ENCODE peak calls at places on chromosomes 12 and 14, in nine cellular contexts. K, I, M, U, E, Y, V, J and W are unnamed samples.

GRCh38 chr14:73814158-73814557 is 37.5 kb upstream of the PTGR2 start:
- DNase-seq in K (no peak), I (no peak), M (no peak), U (no peak), E (no peak), Y (no peak), V (no peak), J (no peak), W (no peak)

GRCh38 chr14:64248689-64249088 is 45.5 kb downstream of the ESR2 start:
- DNase-seq in K (no peak), I (no peak), M (no peak), U (no peak), E (no peak), Y (no peak), V (no peak), J (no peak), W (no peak)

GRCh38 chr14:101761881-101762529 is 496 bp downstream of the PPP2R5C start:
- DNase-seq in K (no peak), I (no peak), M (no peak), U (peak; percentile 59), E (no peak), Y (no peak), V (peak; percentile 40), J (no peak), W (no peak)

GRCh38 chr14:39781466-39781865 is 349.2 kb upstream of the FBXO33 start:
- DNase-seq in K (no peak), I (no peak), M (no peak), U (no peak), E (no peak), Y (no peak), V (no peak), J (no peak), W (no peak)

GRCh38 chr14:75752907-75753594 is 92.0 kb downstream of the TTLL5 start:
- DNase-seq in K (no peak), I (no peak), M (no peak), U (no peak), E (no peak), Y (peak; percentile 26), V (no peak), J (no peak), W (no peak)

GRCh38 chr12:96061864-96062453 is 26.6 kb upstream of the LTA4H start:
- DNase-seq in K (peak; percentile 77), I (peak; percentile 87), M (peak; percentile 91), U (peak; percentile 81), E (peak; percentile 84), Y (peak; percentile 83), V (peak; percentile 67), J (peak; percentile 81), W (peak; percentile 37)

GRCh38 chr14:83196235-83196634 is 1662.6 kb upstream of the SEL1L start:
- DNase-seq in K (no peak), I (no peak), M (no peak), U (no peak), E (no peak), Y (no peak), V (no peak), J (no peak), W (no peak)

GRCh38 chr12:56431850-56432249 is 17.4 kb downstream of the TIMELESS start:
- DNase-seq in K (no peak), I (no peak), M (no peak), U (no peak), E (no peak), Y (no peak), V (no peak), J (no peak), W (no peak)

GRCh38 chr12:80622271-80622670 is 85.2 kb upstream of the MYF6 start:
- DNase-seq in K (no peak), I (peak; percentile 23), M (no peak), U (no peak), E (no peak), Y (peak; percentile 34), V (no peak), J (no peak), W (no peak)

GRCh38 chr12:130961921-130962326 is 8.2 kb downstream of the ADGRD1 start:
- DNase-seq in K (no peak), I (no peak), M (no peak), U (peak; percentile 81), E (no peak), Y (no peak), V (no peak), J (no peak), W (peak; percentile 72)

GRCh38 chr12:123621101-123621500 is 12.4 kb downstream of the EIF2B1 start:
- DNase-seq in K (no peak), I (no peak), M (no peak), U (no peak), E (no peak), Y (no peak), V (no peak), J (no peak), W (no peak)

GRCh38 chr14:93274055-93274806 is 58.6 kb downstream of the BTBD7 start:
- DNase-seq in K (no peak), I (no peak), M (no peak), U (no peak), E (no peak), Y (no peak), V (no peak), J (no peak), W (no peak)

GRCh38 chr14:103006991-103007520 is 50.3 kb downstream of the CDC42BPB start:
- DNase-seq in K (no peak), I (no peak), M (no peak), U (no peak), E (peak; percentile 54), Y (no peak), V (no peak), J (no peak), W (no peak)

GRCh38 chr12:27899151-27899661 is 73.3 kb downstream of the PTHLH start:
- DNase-seq in K (no peak), I (peak; percentile 66), M (no peak), U (no peak), E (no peak), Y (peak; percentile 95), V (no peak), J (no peak), W (no peak)

GRCh38 chr12:132754555-132754954 is 7.1 kb downstream of the ANKLE2 start:
- DNase-seq in K (no peak), I (peak; percentile 50), M (no peak), U (no peak), E (no peak), Y (no peak), V (no peak), J (peak; percentile 19), W (no peak)

GRCh38 chr14:70827366-70828151 is 18.2 kb upstream of the MAP3K9 start:
- DNase-seq in K (no peak), I (no peak), M (no peak), U (no peak), E (no peak), Y (no peak), V (no peak), J (no peak), W (no peak)

GRCh38 chr14:94171208-94171607 is 2.9 kb upstream of the PPP4R4 start:
- DNase-seq in K (no peak), I (no peak), M (no peak), U (no peak), E (no peak), Y (no peak), V (no peak), J (no peak), W (no peak)

GRCh38 chr12:70919597-70920035 is 922 bp downstream of the PTPRR start:
- DNase-seq in K (no peak), I (no peak), M (peak; percentile 14), U (no peak), E (peak; percentile 47), Y (peak; percentile 2), V (no peak), J (no peak), W (no peak)

GRCh38 chr12:115375188-115375991 is 691.4 kb upstream of the TBX3 start:
- DNase-seq in K (no peak), I (peak; percentile 48), M (no peak), U (no peak), E (no peak), Y (peak; percentile 82), V (no peak), J (no peak), W (no peak)

GRCh38 chr14:32311294-32312009 is 17.6 kb upstream of the AKAP6 start:
- DNase-seq in K (no peak), I (no peak), M (no peak), U (no peak), E (no peak), Y (no peak), V (no peak), J (no peak), W (no peak)

GRCh38 chr14:24443053-24443683 is 592 bp upstream of the SDR39U1 start:
- DNase-seq in K (no peak), I (no peak), M (no peak), U (no peak), E (no peak), Y (no peak), V (no peak), J (no peak), W (no peak)

GRCh38 chr12:75881910-75882309 is 149.7 kb downstream of the PHLDA1 start:
- DNase-seq in K (no peak), I (no peak), M (no peak), U (no peak), E (no peak), Y (peak; percentile 42), V (no peak), J (no peak), W (no peak)

GRCh38 chr12:59620326-59620725 is 24.5 kb downstream of the SLC16A7 start:
- DNase-seq in K (no peak), I (no peak), M (peak; percentile 54), U (no peak), E (no peak), Y (no peak), V (no peak), J (no peak), W (no peak)

GRCh38 chr14:71682337-71682736 is 249.9 kb upstream of the RGS6 start:
- DNase-seq in K (no peak), I (no peak), M (no peak), U (no peak), E (no peak), Y (no peak), V (no peak), J (no peak), W (no peak)

GRCh38 chr12:131002271-131002670 is 48.6 kb downstream of the ADGRD1 start:
- DNase-seq in K (no peak), I (no peak), M (no peak), U (no peak), E (no peak), Y (no peak), V (peak; percentile 40), J (no peak), W (no peak)

GRCh38 chr14:101928415-101928841 is 35.9 kb upstream of the DYNC1H1 start:
- DNase-seq in K (no peak), I (no peak), M (no peak), U (no peak), E (peak; percentile 75), Y (no peak), V (no peak), J (no peak), W (no peak)

GRCh38 chr12:120468846-120469449 is 600 bp downstream of the SRSF9 start:
- DNase-seq in K (peak; percentile 28), I (peak; percentile 31), M (peak; percentile 27), U (peak; percentile 41), E (peak; percentile 81), Y (peak; percentile 29), V (peak; percentile 34), J (no peak), W (peak; percentile 44)

GRCh38 chr14:89534896-89535615 is 118.0 kb upstream of the FOXN3 start:
- DNase-seq in K (no peak), I (no peak), M (no peak), U (no peak), E (no peak), Y (peak; percentile 85), V (no peak), J (no peak), W (no peak)

GRCh38 chr14:94775082-94775874 is 5.4 kb upstream of the GSC start:
- DNase-seq in K (no peak), I (no peak), M (no peak), U (no peak), E (no peak), Y (no peak), V (no peak), J (no peak), W (no peak)

GRCh38 chr12:34397591-34398365 is 375.5 kb downstream of the ALG10 start:
- DNase-seq in K (peak; percentile 15), I (no peak), M (no peak), U (peak; percentile 7), E (peak; percentile 49), Y (no peak), V (no peak), J (no peak), W (peak; percentile 2)

GRCh38 chr14:74922752-74923401 is at the start of gene RPS6KL1:
- DNase-seq in K (peak; percentile 79), I (peak; percentile 57), M (peak; percentile 76), U (peak; percentile 91), E (peak; percentile 95), Y (peak; percentile 79), V (peak; percentile 93), J (peak; percentile 68), W (peak; percentile 83)